ENCODE peak calls at places on chromosomes 13 and 19, in four cellular contexts. One of them, this sample, is unnamed.

GRCh38 chr13:61918841-61919240 is 503.2 kb upstream of the PCDH20 start:
- DNase-seq in adipocyte: no peak
- DNase-seq in stimulated activated CD4-positive, alpha-beta T cell treated with anti-CD3 and anti-CD28 coated beads, TNF-alpha, amount 100 ng/mL, for 4 hours: no peak
- DNase-seq in head of caudate nucleus: no peak
- DNase-seq in this sample: no peak

GRCh38 chr13:18998389-18998788 is 183.2 kb downstream of the TUBA3C start:
- DNase-seq in adipocyte: no peak
- DNase-seq in head of caudate nucleus: no peak
- DNase-seq in stimulated activated CD4-positive, alpha-beta T cell treated with anti-CD3 and anti-CD28 coated beads, TNF-alpha, amount 100 ng/mL, for 4 hours: no peak
- DNase-seq in this sample: no peak

GRCh38 chr13:67229438-67230242 is 496 bp downstream of the PCDH9 start:
- DNase-seq in adipocyte: no peak
- DNase-seq in head of caudate nucleus: no peak
- DNase-seq in stimulated activated CD4-positive, alpha-beta T cell treated with anti-CD3 and anti-CD28 coated beads, TNF-alpha, amount 100 ng/mL, for 4 hours: no peak
- DNase-seq in this sample: peak; percentile 23

GRCh38 chr19:8526345-8527062 is 12.5 kb upstream of the ZNF414 start:
- DNase-seq in stimulated activated CD4-positive, alpha-beta T cell treated with anti-CD3 and anti-CD28 coated beads, TNF-alpha, amount 100 ng/mL, for 4 hours: no peak
- DNase-seq in adipocyte: peak; percentile 98
- DNase-seq in head of caudate nucleus: peak; percentile 90
- DNase-seq in this sample: peak; percentile 70

GRCh38 chr13:23715762-23716235 is 145.6 kb downstream of the TNFRSF19 start:
- DNase-seq in adipocyte: no peak
- DNase-seq in stimulated activated CD4-positive, alpha-beta T cell treated with anti-CD3 and anti-CD28 coated beads, TNF-alpha, amount 100 ng/mL, for 4 hours: no peak
- DNase-seq in head of caudate nucleus: peak; percentile 48
- DNase-seq in this sample: no peak

GRCh38 chr19:46739290-46739771 is 6.5 kb upstream of the FKRP start:
- DNase-seq in head of caudate nucleus: peak; percentile 69
- DNase-seq in stimulated activated CD4-positive, alpha-beta T cell treated with anti-CD3 and anti-CD28 coated beads, TNF-alpha, amount 100 ng/mL, for 4 hours: no peak
- DNase-seq in adipocyte: no peak
- DNase-seq in this sample: no peak

GRCh38 chr13:66506979-66507378 is 723.2 kb downstream of the PCDH9 start:
- DNase-seq in head of caudate nucleus: no peak
- DNase-seq in stimulated activated CD4-positive, alpha-beta T cell treated with anti-CD3 and anti-CD28 coated beads, TNF-alpha, amount 100 ng/mL, for 4 hours: no peak
- DNase-seq in adipocyte: peak; percentile 63
- DNase-seq in this sample: no peak

GRCh38 chr13:19845758-19846157 is 17.7 kb downstream of the ZMYM5 start:
- DNase-seq in stimulated activated CD4-positive, alpha-beta T cell treated with anti-CD3 and anti-CD28 coated beads, TNF-alpha, amount 100 ng/mL, for 4 hours: no peak
- DNase-seq in head of caudate nucleus: no peak
- DNase-seq in adipocyte: peak; percentile 93
- DNase-seq in this sample: no peak

GRCh38 chr13:51324714-51325440 is 14.6 kb upstream of the SERPINE3 start:
- DNase-seq in head of caudate nucleus: peak; percentile 68
- DNase-seq in adipocyte: no peak
- DNase-seq in stimulated activated CD4-positive, alpha-beta T cell treated with anti-CD3 and anti-CD28 coated beads, TNF-alpha, amount 100 ng/mL, for 4 hours: no peak
- DNase-seq in this sample: no peak

GRCh38 chr19:6577410-6578125 is 13.4 kb downstream of the CD70 start:
- DNase-seq in head of caudate nucleus: no peak
- DNase-seq in stimulated activated CD4-positive, alpha-beta T cell treated with anti-CD3 and anti-CD28 coated beads, TNF-alpha, amount 100 ng/mL, for 4 hours: no peak
- DNase-seq in adipocyte: no peak
- DNase-seq in this sample: no peak

GRCh38 chr19:941292-942132 is 15.7 kb downstream of the ARID3A start:
- DNase-seq in adipocyte: no peak
- DNase-seq in head of caudate nucleus: no peak
- DNase-seq in stimulated activated CD4-positive, alpha-beta T cell treated with anti-CD3 and anti-CD28 coated beads, TNF-alpha, amount 100 ng/mL, for 4 hours: no peak
- DNase-seq in this sample: no peak

GRCh38 chr19:43798546-43799409 is 3.5 kb downstream of the LYPD5 start:
- DNase-seq in stimulated activated CD4-positive, alpha-beta T cell treated with anti-CD3 and anti-CD28 coated beads, TNF-alpha, amount 100 ng/mL, for 4 hours: peak; percentile 64
- DNase-seq in adipocyte: peak; percentile 21
- DNase-seq in head of caudate nucleus: peak; percentile 83
- DNase-seq in this sample: no peak

GRCh38 chr13:113628291-113629270 is 29.4 kb downstream of the ATP4B start:
- DNase-seq in adipocyte: no peak
- DNase-seq in head of caudate nucleus: no peak
- DNase-seq in stimulated activated CD4-positive, alpha-beta T cell treated with anti-CD3 and anti-CD28 coated beads, TNF-alpha, amount 100 ng/mL, for 4 hours: no peak
- DNase-seq in this sample: no peak

GRCh38 chr19:53520547-53521372 is 17.2 kb upstream of the ZNF331 start:
- DNase-seq in stimulated activated CD4-positive, alpha-beta T cell treated with anti-CD3 and anti-CD28 coated beads, TNF-alpha, amount 100 ng/mL, for 4 hours: peak; percentile 80
- DNase-seq in head of caudate nucleus: peak; percentile 96
- DNase-seq in adipocyte: peak; percentile 98
- DNase-seq in this sample: peak; percentile 0

GRCh38 chr19:33442706-33443105 is 69.2 kb downstream of the CEBPG start:
- DNase-seq in adipocyte: no peak
- DNase-seq in head of caudate nucleus: no peak
- DNase-seq in stimulated activated CD4-positive, alpha-beta T cell treated with anti-CD3 and anti-CD28 coated beads, TNF-alpha, amount 100 ng/mL, for 4 hours: no peak
- DNase-seq in this sample: no peak

GRCh38 chr13:78131811-78132210 is 213.2 kb upstream of the EDNRB start:
- DNase-seq in adipocyte: peak; percentile 33
- DNase-seq in head of caudate nucleus: no peak
- DNase-seq in stimulated activated CD4-positive, alpha-beta T cell treated with anti-CD3 and anti-CD28 coated beads, TNF-alpha, amount 100 ng/mL, for 4 hours: no peak
- DNase-seq in this sample: no peak